ENCODE peak calls at places on chromosomes 11 and 22, in seven cellular contexts. W is OCI-LY7; V is CD8-positive, alpha-beta T cell; J is neural crest cell; A is left ventricle myocardium inferior; C is fibroblast of pulmonary artery; N is lower leg skin. U is an unnamed sample.

GRCh38 chr22:19884161-19884953 is 29.7 kb upstream of the GNB1L start:
- DNase-seq in C (no peak), A (peak; percentile 10), W (no peak), J (no peak), N (no peak), V (no peak), U (peak; percentile 15)

GRCh38 chr11:11078344-11078743 is 220.5 kb upstream of the ZBED5 start:
- DNase-seq in N (no peak), V (no peak), C (peak; percentile 20), W (no peak), A (no peak), J (no peak), U (no peak)

GRCh38 chr22:36737776-36738175 is 34.2 kb upstream of the CACNG2 start:
- DNase-seq in J (no peak), W (no peak), C (no peak), V (no peak), A (peak; percentile 37), N (peak; percentile 36), U (no peak)

GRCh38 chr11:68942751-68943271 is 38.0 kb downstream of the MRGPRD start:
- DNase-seq in W (no peak), A (no peak), V (no peak), N (no peak), C (no peak), J (no peak), U (no peak)

GRCh38 chr11:126432525-126432924 is 77.0 kb downstream of the ST3GAL4 start:
- DNase-seq in J (no peak), V (no peak), A (peak; percentile 38), W (no peak), C (no peak), N (no peak), U (peak; percentile 51)

GRCh38 chr11:6405837-6406236 is 13.1 kb downstream of the APBB1 start:
- DNase-seq in V (no peak), N (no peak), A (no peak), J (no peak), W (no peak), C (no peak), U (no peak)

GRCh38 chr11:76493626-76494539 is 49.1 kb downstream of the EMSY start:
- DNase-seq in V (no peak), J (no peak), A (no peak), W (no peak), C (no peak), N (no peak), U (no peak)

GRCh38 chr22:23104109-23104971 is 34.0 kb downstream of the GNAZ start:
- DNase-seq in C (no peak), A (no peak), V (no peak), J (no peak), N (no peak), W (no peak), U (no peak)

GRCh38 chr11:88175004-88175706 is at the start of gene RAB38:
- DNase-seq in J (peak; percentile 20), N (peak; percentile 26), W (peak; percentile 1), A (peak; percentile 20), V (peak; percentile 9), C (peak; percentile 20), U (peak; percentile 67)

GRCh38 chr11:71247551-71248250 is 4.7 kb downstream of the SHANK2 start:
- DNase-seq in J (no peak), W (no peak), V (no peak), A (peak; percentile 53), C (no peak), N (no peak), U (peak; percentile 58)

GRCh38 chr11:72091292-72091691 is 10.6 kb downstream of the LRRC51 start:
- DNase-seq in N (peak; percentile 71), A (peak; percentile 57), V (peak; percentile 72), W (peak; percentile 83), J (peak; percentile 58), C (peak; percentile 72), U (peak; percentile 73)

GRCh38 chr11:11207428-11207827 is 145.6 kb downstream of the CSNK2A3 start:
- DNase-seq in A (no peak), J (no peak), N (no peak), V (no peak), W (no peak), C (no peak), U (no peak)

GRCh38 chr22:20213833-20214708 is 54.0 kb downstream of the RTN4R start:
- DNase-seq in V (no peak), N (no peak), A (no peak), C (no peak), J (no peak), W (no peak), U (no peak)

GRCh38 chr11:110296226-110297081 is at the start of gene RDX:
- DNase-seq in J (peak; percentile 65), N (peak; percentile 63), A (peak; percentile 83), W (peak; percentile 80), C (peak; percentile 69), V (peak; percentile 54), U (peak; percentile 86)

GRCh38 chr11:508956-509355 is 1.9 kb upstream of the RNH1 start:
- DNase-seq in J (no peak), C (no peak), W (no peak), A (no peak), N (no peak), V (no peak), U (no peak)

GRCh38 chr11:134528453-134528852 is 116.4 kb upstream of the B3GAT1 start:
- DNase-seq in A (no peak), N (no peak), J (no peak), W (no peak), C (no peak), V (peak; percentile 1), U (no peak)

GRCh38 chr11:83292709-83293435 is 6.7 kb upstream of the CCDC90B start:
- DNase-seq in W (peak; percentile 75), C (peak; percentile 82), A (no peak), J (peak; percentile 32), N (no peak), V (peak; percentile 12), U (no peak)

GRCh38 chr22:16960220-16960883 is 47.7 kb downstream of the GAB4 start:
- DNase-seq in W (no peak), A (no peak), V (no peak), C (no peak), N (no peak), J (no peak), U (no peak)

GRCh38 chr11:95799531-95799930 is 9.2 kb downstream of the CEP57 start:
- DNase-seq in V (no peak), N (no peak), C (no peak), W (no peak), A (no peak), J (no peak), U (no peak)

GRCh38 chr11:62267576-62267975 is 2.4 kb upstream of the SCGB2A2 start:
- DNase-seq in V (no peak), W (no peak), J (no peak), N (no peak), C (no peak), A (no peak), U (no peak)

GRCh38 chr11:62267050-62267449 is 2.9 kb upstream of the SCGB2A2 start:
- DNase-seq in V (no peak), J (no peak), A (no peak), N (no peak), W (no peak), C (no peak), U (no peak)

GRCh38 chr11:62273284-62273683 is 3.3 kb downstream of the SCGB2A2 start:
- DNase-seq in W (no peak), V (no peak), J (no peak), N (no peak), C (no peak), A (no peak), U (no peak)

GRCh38 chr11:62266558-62266957 is 3.4 kb upstream of the SCGB2A2 start:
- DNase-seq in A (no peak), W (no peak), V (no peak), C (peak; percentile 21), J (no peak), N (no peak), U (no peak)

GRCh38 chr11:62269654-62270278 is at the start of gene SCGB2A2:
- DNase-seq in C (no peak), W (no peak), V (no peak), A (no peak), J (no peak), N (peak; percentile 44), U (no peak)
- TF ChIP-seq CTCF in C (peak; percentile 16), W (peak; percentile 49), V (no peak), A (peak; percentile 40), J (peak; percentile 24), N (no peak), U (no peak)

GRCh38 chr11:61082161-61082870 is 20.0 kb upstream of the CD5 start:
- DNase-seq in N (no peak), C (no peak), W (no peak), V (no peak), J (no peak), A (no peak), U (no peak)
- TF ChIP-seq CTCF in N (no peak), C (no peak), W (no peak), V (no peak), J (no peak), A (no peak), U (no peak)

GRCh38 chr11:119012629-119013170 is 5.4 kb downstream of the RPS25 start:
- DNase-seq in V (no peak), J (no peak), C (no peak), A (no peak), N (no peak), W (no peak), U (no peak)

GRCh38 chr11:119018074-119018938 is at the start of the genes RPS25 and TRAPPC4:
- DNase-seq in C (peak; percentile 97), J (peak; percentile 90), N (peak; percentile 96), A (peak; percentile 95), W (peak; percentile 97), V (peak; percentile 92), U (peak; percentile 96)

GRCh38 chr11:119016216-119017009 is 1.7 kb downstream of the RPS25 start:
- DNase-seq in J (no peak), V (no peak), W (no peak), N (no peak), C (no peak), A (no peak), U (no peak)

GRCh38 chr11:119014209-119014924 is 3.8 kb downstream of the RPS25 start:
- DNase-seq in N (no peak), J (no peak), A (no peak), C (no peak), V (no peak), W (no peak), U (no peak)

GRCh38 chr11:119015054-119015611 is 3.0 kb downstream of the RPS25 start:
- DNase-seq in A (no peak), V (no peak), J (no peak), C (no peak), W (no peak), N (no peak), U (no peak)
- TF ChIP-seq CTCF in A (no peak), V (no peak), J (no peak), C (no peak), W (peak; percentile 49), N (no peak), U (no peak)

GRCh38 chr11:33294224-33294623 is 37.0 kb downstream of the HIPK3 start:
- DNase-seq in J (no peak), C (no peak), N (no peak), V (no peak), A (no peak), W (no peak), U (no peak)
- TF ChIP-seq CTCF in J (no peak), C (no peak), N (no peak), V (no peak), A (no peak), W (no peak), U (no peak)

U was measured in heart left ventricle.